ENCODE peak calls at places on chromosomes 2 and 18, in five cellular contexts. One of them, this sample, is unnamed.

GRCh38 chr2:133607679-133608078 is 39.4 kb upstream of the NCKAP5 start:
- DNase-seq in left colon: no peak
- DNase-seq in A549: no peak
- DNase-seq in body of pancreas: no peak
- DNase-seq in NCI-H748 treated with DMSO at 0.1 percent for 48 hours: no peak
- DNase-seq in this sample: no peak

GRCh38 chr2:99607454-99607853 is 117.6 kb upstream of the REV1 start:
- DNase-seq in left colon: no peak
- DNase-seq in A549: no peak
- DNase-seq in body of pancreas: no peak
- DNase-seq in NCI-H748 treated with DMSO at 0.1 percent for 48 hours: no peak
- DNase-seq in this sample: no peak

GRCh38 chr2:27212626-27213471 is 781 bp upstream of the SLC5A6 start:
- DNase-seq in left colon: no peak
- DNase-seq in A549: peak; percentile 19
- DNase-seq in body of pancreas: peak; percentile 49
- DNase-seq in NCI-H748 treated with DMSO at 0.1 percent for 48 hours: peak; percentile 6
- DNase-seq in this sample: peak; percentile 71

GRCh38 chr2:224966663-224967062 is 75.6 kb downstream of the DOCK10 start:
- DNase-seq in left colon: no peak
- DNase-seq in A549: no peak
- DNase-seq in body of pancreas: no peak
- DNase-seq in NCI-H748 treated with DMSO at 0.1 percent for 48 hours: peak; percentile 32
- DNase-seq in this sample: no peak

GRCh38 chr2:181231151-181231550 is 226.0 kb upstream of the ITGA4 start:
- DNase-seq in left colon: no peak
- DNase-seq in A549: peak; percentile 2
- DNase-seq in body of pancreas: no peak
- DNase-seq in NCI-H748 treated with DMSO at 0.1 percent for 48 hours: no peak
- DNase-seq in this sample: no peak

GRCh38 chr2:219368690-219369108 is 19.0 kb downstream of the DNPEP start:
- DNase-seq in left colon: no peak
- DNase-seq in A549: peak; percentile 38
- DNase-seq in body of pancreas: peak; percentile 35
- DNase-seq in NCI-H748 treated with DMSO at 0.1 percent for 48 hours: no peak
- DNase-seq in this sample: no peak

GRCh38 chr2:209331291-209331844 is 92.5 kb upstream of the MAP2 start:
- DNase-seq in left colon: no peak
- DNase-seq in A549: peak; percentile 66
- DNase-seq in body of pancreas: peak; percentile 38
- DNase-seq in NCI-H748 treated with DMSO at 0.1 percent for 48 hours: peak; percentile 76
- DNase-seq in this sample: no peak

GRCh38 chr2:133568172-133568571 is at the start of gene NCKAP5:
- DNase-seq in left colon: peak; percentile 66
- DNase-seq in A549: peak; percentile 42
- DNase-seq in body of pancreas: peak; percentile 45
- DNase-seq in NCI-H748 treated with DMSO at 0.1 percent for 48 hours: no peak
- DNase-seq in this sample: no peak

GRCh38 chr2:233140913-233141469 is 80.8 kb downstream of the INPP5D start:
- DNase-seq in left colon: no peak
- DNase-seq in A549: no peak
- DNase-seq in body of pancreas: no peak
- DNase-seq in NCI-H748 treated with DMSO at 0.1 percent for 48 hours: no peak
- DNase-seq in this sample: no peak

GRCh38 chr18:23257686-23258565 is 122.6 kb downstream of the CABLES1 start:
- DNase-seq in left colon: no peak
- DNase-seq in A549: no peak
- DNase-seq in body of pancreas: peak; percentile 31
- DNase-seq in NCI-H748 treated with DMSO at 0.1 percent for 48 hours: no peak
- DNase-seq in this sample: no peak

GRCh38 chr2:160635488-160635887 is 141.9 kb upstream of the RBMS1 start:
- DNase-seq in left colon: no peak
- DNase-seq in A549: no peak
- DNase-seq in body of pancreas: no peak
- DNase-seq in NCI-H748 treated with DMSO at 0.1 percent for 48 hours: no peak
- DNase-seq in this sample: no peak

GRCh38 chr2:211181626-211182025 is 625.2 kb downstream of the CPS1 start:
- DNase-seq in left colon: no peak
- DNase-seq in A549: no peak
- DNase-seq in body of pancreas: no peak
- DNase-seq in NCI-H748 treated with DMSO at 0.1 percent for 48 hours: no peak
- DNase-seq in this sample: no peak

GRCh38 chr2:708667-709066 is 31.5 kb upstream of the TMEM18 start:
- DNase-seq in left colon: no peak
- DNase-seq in A549: no peak
- DNase-seq in body of pancreas: no peak
- DNase-seq in NCI-H748 treated with DMSO at 0.1 percent for 48 hours: no peak
- DNase-seq in this sample: no peak

GRCh38 chr18:27136208-27136535 is 48.9 kb downstream of the CHST9 start:
- DNase-seq in left colon: no peak
- DNase-seq in A549: peak; percentile 28
- DNase-seq in body of pancreas: peak; percentile 50
- DNase-seq in NCI-H748 treated with DMSO at 0.1 percent for 48 hours: no peak
- DNase-seq in this sample: no peak

GRCh38 chr2:233244818-233245217 is 6.7 kb upstream of the ATG16L1 start:
- DNase-seq in left colon: no peak
- DNase-seq in A549: peak; percentile 37
- DNase-seq in body of pancreas: no peak
- DNase-seq in NCI-H748 treated with DMSO at 0.1 percent for 48 hours: no peak
- DNase-seq in this sample: no peak

GRCh38 chr2:172050506-172051125 is 34.7 kb upstream of the DLX1 start:
- DNase-seq in left colon: no peak
- DNase-seq in A549: no peak
- DNase-seq in body of pancreas: no peak
- DNase-seq in NCI-H748 treated with DMSO at 0.1 percent for 48 hours: no peak
- DNase-seq in this sample: no peak

GRCh38 chr2:239247401-239248245 is 153.2 kb downstream of the HDAC4 start:
- DNase-seq in left colon: peak; percentile 28
- DNase-seq in A549: no peak
- DNase-seq in body of pancreas: no peak
- DNase-seq in NCI-H748 treated with DMSO at 0.1 percent for 48 hours: peak; percentile 34
- DNase-seq in this sample: no peak

GRCh38 chr2:174699993-174700766 is 64.1 kb downstream of the CHRNA1 start:
- DNase-seq in left colon: no peak
- DNase-seq in A549: peak; percentile 57
- DNase-seq in body of pancreas: no peak
- DNase-seq in NCI-H748 treated with DMSO at 0.1 percent for 48 hours: peak; percentile 70
- DNase-seq in this sample: no peak

GRCh38 chr2:24076849-24077534 is 866 bp upstream of the SF3B6 start:
- DNase-seq in left colon: no peak
- DNase-seq in A549: no peak
- DNase-seq in body of pancreas: no peak
- DNase-seq in NCI-H748 treated with DMSO at 0.1 percent for 48 hours: no peak
- DNase-seq in this sample: peak; percentile 31

GRCh38 chr2:58906151-58906645 is 665.1 kb upstream of the FANCL start:
- DNase-seq in left colon: no peak
- DNase-seq in A549: no peak
- DNase-seq in body of pancreas: no peak
- DNase-seq in NCI-H748 treated with DMSO at 0.1 percent for 48 hours: peak; percentile 93
- DNase-seq in this sample: no peak

GRCh38 chr18:56402872-56403516 is 235.4 kb downstream of the TXNL1 start:
- DNase-seq in left colon: no peak
- DNase-seq in A549: peak; percentile 39
- DNase-seq in body of pancreas: peak; percentile 5
- DNase-seq in NCI-H748 treated with DMSO at 0.1 percent for 48 hours: no peak
- DNase-seq in this sample: no peak

GRCh38 chr18:41829648-41830516 is 125.2 kb upstream of the PIK3C3 start:
- DNase-seq in left colon: no peak
- DNase-seq in A549: no peak
- DNase-seq in body of pancreas: no peak
- DNase-seq in NCI-H748 treated with DMSO at 0.1 percent for 48 hours: no peak
- DNase-seq in this sample: no peak

GRCh38 chr2:54891901-54892300 is 158.3 kb downstream of the RTN4 start:
- DNase-seq in left colon: no peak
- DNase-seq in A549: no peak
- DNase-seq in body of pancreas: no peak
- DNase-seq in NCI-H748 treated with DMSO at 0.1 percent for 48 hours: no peak
- DNase-seq in this sample: no peak

GRCh38 chr18:58449366-58449935 is 179.4 kb downstream of the ALPK2 start:
- DNase-seq in left colon: no peak
- DNase-seq in A549: no peak
- DNase-seq in body of pancreas: no peak
- DNase-seq in NCI-H748 treated with DMSO at 0.1 percent for 48 hours: no peak
- DNase-seq in this sample: no peak

GRCh38 chr2:162050513-162050961 is 23.5 kb downstream of the DPP4 start:
- DNase-seq in left colon: no peak
- DNase-seq in A549: no peak
- DNase-seq in body of pancreas: no peak
- DNase-seq in NCI-H748 treated with DMSO at 0.1 percent for 48 hours: no peak
- DNase-seq in this sample: no peak

GRCh38 chr2:16281451-16282330 is 341.3 kb downstream of the MYCN start:
- DNase-seq in left colon: no peak
- DNase-seq in A549: peak; percentile 51
- DNase-seq in body of pancreas: peak; percentile 31
- DNase-seq in NCI-H748 treated with DMSO at 0.1 percent for 48 hours: peak; percentile 68
- DNase-seq in this sample: peak; percentile 36

GRCh38 chr2:218286570-218287459 is 5.5 kb downstream of the TMBIM1 start:
- DNase-seq in left colon: peak; percentile 98
- DNase-seq in A549: peak; percentile 91
- DNase-seq in body of pancreas: peak; percentile 97
- DNase-seq in NCI-H748 treated with DMSO at 0.1 percent for 48 hours: no peak
- DNase-seq in this sample: peak; percentile 92

GRCh38 chr2:21451418-21451817 is 327.6 kb downstream of the TDRD15 start:
- DNase-seq in left colon: no peak
- DNase-seq in A549: no peak
- DNase-seq in body of pancreas: no peak
- DNase-seq in NCI-H748 treated with DMSO at 0.1 percent for 48 hours: no peak
- DNase-seq in this sample: no peak

GRCh38 chr2:205612661-205613060 is 69.6 kb upstream of the NRP2 start:
- DNase-seq in left colon: no peak
- DNase-seq in A549: no peak
- DNase-seq in body of pancreas: no peak
- DNase-seq in NCI-H748 treated with DMSO at 0.1 percent for 48 hours: no peak
- DNase-seq in this sample: no peak

GRCh38 chr18:68507781-68508180 is 207.1 kb downstream of the TMX3 start:
- DNase-seq in left colon: no peak
- DNase-seq in A549: no peak
- DNase-seq in body of pancreas: no peak
- DNase-seq in NCI-H748 treated with DMSO at 0.1 percent for 48 hours: no peak
- DNase-seq in this sample: no peak

GRCh38 chr2:1047485-1047884 is 96.8 kb downstream of the SNTG2 start:
- DNase-seq in left colon: no peak
- DNase-seq in A549: peak; percentile 24
- DNase-seq in body of pancreas: no peak
- DNase-seq in NCI-H748 treated with DMSO at 0.1 percent for 48 hours: no peak
- DNase-seq in this sample: no peak

GRCh38 chr2:137380610-137381009 is 583.7 kb upstream of the HNMT start:
- DNase-seq in left colon: no peak
- DNase-seq in A549: no peak
- DNase-seq in body of pancreas: no peak
- DNase-seq in NCI-H748 treated with DMSO at 0.1 percent for 48 hours: no peak
- DNase-seq in this sample: no peak

GRCh38 chr18:74069178-74070050 is 78.2 kb downstream of the FBXO15 start:
- DNase-seq in left colon: no peak
- DNase-seq in A549: no peak
- DNase-seq in body of pancreas: peak; percentile 19
- DNase-seq in NCI-H748 treated with DMSO at 0.1 percent for 48 hours: no peak
- DNase-seq in this sample: no peak

GRCh38 chr18:13620206-13620672 is 106.1 kb downstream of the FAM210A start:
- DNase-seq in left colon: no peak
- DNase-seq in A549: no peak
- DNase-seq in body of pancreas: no peak
- DNase-seq in NCI-H748 treated with DMSO at 0.1 percent for 48 hours: no peak
- DNase-seq in this sample: no peak

GRCh38 chr2:230330725-230331124 is 3.7 kb downstream of the SP140L start:
- DNase-seq in left colon: no peak
- DNase-seq in A549: no peak
- DNase-seq in body of pancreas: no peak
- DNase-seq in NCI-H748 treated with DMSO at 0.1 percent for 48 hours: no peak
- DNase-seq in this sample: peak; percentile 41

GRCh38 chr2:48723125-48723524 is 32.4 kb downstream of the LHCGR start:
- DNase-seq in left colon: no peak
- DNase-seq in A549: no peak
- DNase-seq in body of pancreas: no peak
- DNase-seq in NCI-H748 treated with DMSO at 0.1 percent for 48 hours: no peak
- DNase-seq in this sample: no peak

GRCh38 chr2:85875613-85876012 is 13.2 kb downstream of the ST3GAL5 start:
- DNase-seq in left colon: no peak
- DNase-seq in A549: no peak
- DNase-seq in body of pancreas: no peak
- DNase-seq in NCI-H748 treated with DMSO at 0.1 percent for 48 hours: no peak
- DNase-seq in this sample: no peak

GRCh38 chr2:6556755-6557154 is 309.0 kb downstream of the CMPK2 start:
- DNase-seq in left colon: no peak
- DNase-seq in A549: peak; percentile 16
- DNase-seq in body of pancreas: no peak
- DNase-seq in NCI-H748 treated with DMSO at 0.1 percent for 48 hours: no peak
- DNase-seq in this sample: no peak

This sample was measured in adrenal gland.